ENCODE peak calls at places on chromosomes 3 and 15, in ten cellular contexts. T, N, R, K, S, U, G, I, E and Q are unnamed samples.

GRCh38 chr3:123602325-123602724 is 17.5 kb upstream of the HACD2 start:
- DNase-seq in S (peak; percentile 94), N (no peak), I (no peak), G (peak; percentile 73), T (peak; percentile 55), E (no peak), U (no peak), R (no peak), K (no peak), Q (no peak)

GRCh38 chr3:140753865-140754754 is 76.2 kb downstream of the TRIM42 start:
- DNase-seq in E (no peak), N (no peak), S (no peak), T (no peak), G (no peak), R (no peak), U (peak; percentile 39), K (no peak), I (no peak), Q (no peak)

GRCh38 chr15:78673476-78673875 is 32.5 kb upstream of the CHRNB4 start:
- DNase-seq in T (no peak), U (no peak), R (no peak), S (no peak), I (no peak), N (no peak), E (no peak), G (no peak), K (no peak), Q (no peak)

GRCh38 chr3:43995078-43995928 is 246.4 kb upstream of the TOPAZ1 start:
- DNase-seq in K (no peak), E (no peak), R (no peak), S (no peak), G (no peak), I (no peak), T (no peak), N (peak; percentile 48), U (no peak), Q (no peak)

GRCh38 chr3:11953350-11953749 is 50.8 kb upstream of the SYN2 start:
- DNase-seq in R (no peak), E (no peak), S (no peak), U (no peak), T (no peak), I (no peak), G (no peak), N (peak; percentile 49), K (no peak), Q (no peak)

GRCh38 chr3:124606180-124606579 is 124.1 kb upstream of the UMPS start:
- DNase-seq in I (no peak), U (no peak), E (no peak), T (no peak), R (no peak), S (no peak), G (no peak), K (no peak), N (no peak), Q (no peak)

GRCh38 chr3:24435581-24435980 is 59.1 kb downstream of the THRB start:
- DNase-seq in I (no peak), S (no peak), K (no peak), G (no peak), R (no peak), T (no peak), U (no peak), E (no peak), N (no peak), Q (no peak)

GRCh38 chr15:34304613-34305012 is 33.0 kb downstream of the SLC12A6 start:
- DNase-seq in T (no peak), N (no peak), I (no peak), E (no peak), U (no peak), G (peak; percentile 54), R (no peak), K (no peak), S (peak; percentile 82), Q (no peak)

GRCh38 chr15:25712192-25712960 is 150.8 kb downstream of the ATP10A start:
- DNase-seq in G (no peak), R (no peak), U (no peak), E (no peak), K (no peak), I (no peak), T (no peak), S (no peak), N (no peak), Q (no peak)

GRCh38 chr3:66555214-66555844 is 54.5 kb upstream of the LRIG1 start:
- DNase-seq in N (no peak), R (no peak), U (no peak), T (no peak), S (no peak), I (no peak), G (no peak), K (no peak), E (no peak), Q (no peak)

GRCh38 chr3:149160754-149161289 is 31.4 kb downstream of the HPS3 start:
- DNase-seq in T (no peak), I (no peak), K (no peak), U (no peak), S (peak; percentile 10), E (no peak), G (peak; percentile 34), R (no peak), N (no peak), Q (no peak)

GRCh38 chr15:37425541-37425940 is 325.2 kb upstream of the MEIS2 start:
- DNase-seq in T (peak; percentile 35), I (no peak), S (peak; percentile 0), E (no peak), K (no peak), G (no peak), U (no peak), N (no peak), R (no peak), Q (no peak)

GRCh38 chr15:51579012-51579411 is 43.6 kb downstream of the DMXL2 start:
- DNase-seq in E (no peak), K (no peak), R (no peak), U (no peak), N (no peak), I (no peak), G (peak; percentile 30), T (no peak), S (no peak), Q (no peak)

GRCh38 chr3:106514431-106514830 is 645.6 kb upstream of the CBLB start:
- DNase-seq in N (no peak), E (no peak), S (no peak), I (no peak), G (no peak), T (no peak), R (no peak), U (no peak), K (no peak), Q (no peak)

GRCh38 chr3:128496602-128497304 is 3.8 kb upstream of the GATA2 start:
- DNase-seq in R (no peak), T (no peak), S (no peak), G (peak; percentile 48), N (no peak), U (no peak), I (no peak), K (no peak), E (no peak), Q (no peak)

GRCh38 chr3:105907790-105908189 is 39.0 kb upstream of the CBLB start:
- DNase-seq in E (peak; percentile 30), R (no peak), I (no peak), S (no peak), T (no peak), G (no peak), U (peak; percentile 21), N (no peak), K (no peak), Q (no peak)

GRCh38 chr15:99365232-99365631 is 114.0 kb downstream of the LRRC28 start:
- DNase-seq in N (no peak), K (no peak), S (no peak), E (peak; percentile 54), I (no peak), U (peak; percentile 59), R (no peak), G (no peak), T (no peak), Q (no peak)

GRCh38 chr3:10560060-10560861 is 54.9 kb upstream of the ATP2B2 start:
- DNase-seq in S (no peak), G (no peak), I (no peak), U (no peak), K (no peak), E (no peak), T (no peak), R (no peak), N (no peak), Q (no peak)

GRCh38 chr3:22353126-22353525 is 602.1 kb upstream of the ZNF385D start:
- DNase-seq in E (no peak), N (no peak), G (no peak), T (no peak), S (no peak), I (no peak), U (no peak), R (no peak), K (no peak), Q (no peak)

GRCh38 chr3:53763353-53763752 is 82.9 kb downstream of the CHDH start:
- DNase-seq in G (no peak), K (no peak), R (no peak), S (no peak), E (no peak), N (no peak), I (no peak), U (no peak), T (no peak), Q (no peak)